ENCODE peak calls at places on chromosomes 1 and 21, in seven cellular contexts. O, C, P, U, L, W and Z are unnamed samples.

GRCh38 chr1:91804546-91805023 is 81.4 kb downstream of the TGFBR3 start:
- DNase-seq in O (no peak), C (peak), P (no peak), U (peak), L (no peak), W (no peak), Z (no peak)

GRCh38 chr21:15841856-15842564 is 112.2 kb downstream of the USP25 start:
- DNase-seq in O (no peak), C (peak), P (peak), U (no peak), L (no peak), W (no peak), Z (no peak)

GRCh38 chr1:91884459-91885290 is 1.3 kb downstream of the TGFBR3 start:
- DNase-seq in O (no peak), C (peak), P (peak), U (no peak), L (peak), W (peak), Z (peak)

GRCh38 chr1:2290171-2290578 is 62.1 kb downstream of the SKI start:
- DNase-seq in O (no peak), C (no peak), P (no peak), U (peak), L (no peak), W (no peak), Z (no peak)

GRCh38 chr1:20413136-20413790 is 72.7 kb downstream of the CAMK2N1 start:
- DNase-seq in O (no peak), C (no peak), P (no peak), U (no peak), L (no peak), W (no peak), Z (no peak)

GRCh38 chr1:71930526-71930925 is 351.8 kb downstream of the NEGR1 start:
- DNase-seq in O (no peak), C (no peak), P (peak), U (no peak), L (no peak), W (no peak), Z (no peak)

GRCh38 chr1:228424685-228425660 is 8.3 kb upstream of the TRIM17 start:
- DNase-seq in O (no peak), C (no peak), P (no peak), U (no peak), L (no peak), W (no peak), Z (no peak)

GRCh38 chr1:180213401-180214177 is 16.5 kb upstream of the LHX4 start:
- DNase-seq in O (no peak), C (no peak), P (no peak), U (peak), L (peak), W (no peak), Z (peak)

GRCh38 chr1:151716771-151717631 is at the start of gene CELF3:
- DNase-seq in O (no peak), C (peak), P (no peak), U (no peak), L (peak), W (peak), Z (peak)

GRCh38 chr1:64654519-64655341 is 90.1 kb upstream of the RAVER2 start:
- DNase-seq in O (no peak), C (no peak), P (peak), U (no peak), L (no peak), W (no peak), Z (no peak)

GRCh38 chr1:213977486-213977842 is 10.3 kb upstream of the PROX1 start:
- DNase-seq in O (no peak), C (no peak), P (no peak), U (no peak), L (no peak), W (no peak), Z (peak)

GRCh38 chr1:82503805-82504204 is 703.1 kb downstream of the ADGRL2 start:
- DNase-seq in O (no peak), C (no peak), P (no peak), U (no peak), L (no peak), W (no peak), Z (no peak)

GRCh38 chr1:232988572-232989040 is 38.2 kb downstream of the NTPCR start:
- DNase-seq in O (no peak), C (no peak), P (peak), U (no peak), L (no peak), W (no peak), Z (no peak)

GRCh38 chr1:196897158-196897828 is 9.4 kb downstream of the CFHR4 start:
- DNase-seq in O (peak), C (no peak), P (no peak), U (no peak), L (peak), W (no peak), Z (peak)

GRCh38 chr1:171127481-171127880 is 36.8 kb downstream of the FMO3 start:
- DNase-seq in O (no peak), C (no peak), P (peak), U (no peak), L (no peak), W (no peak), Z (no peak)

GRCh38 chr21:35614412-35614901 is 445.9 kb downstream of the SETD4 start:
- DNase-seq in O (no peak), C (no peak), P (peak), U (peak), L (no peak), W (no peak), Z (peak)

GRCh38 chr1:63442141-63442475 is 74.7 kb downstream of the ALG6 start:
- DNase-seq in O (no peak), C (no peak), P (peak), U (no peak), L (no peak), W (no peak), Z (no peak)

GRCh38 chr1:6106321-6106731 is 60.6 kb downstream of the KCNAB2 start:
- DNase-seq in O (no peak), C (no peak), P (no peak), U (no peak), L (no peak), W (no peak), Z (no peak)

GRCh38 chr1:244214009-244214967 is 163.2 kb downstream of the ZBTB18 start:
- DNase-seq in O (peak), C (peak), P (peak), U (peak), L (peak), W (no peak), Z (peak)

GRCh38 chr1:213375002-213375401 is 324.0 kb downstream of the RPS6KC1 start:
- DNase-seq in O (no peak), C (no peak), P (no peak), U (no peak), L (no peak), W (no peak), Z (no peak)

GRCh38 chr1:65949230-65949626 is 156.5 kb downstream of the PDE4B start:
- DNase-seq in O (no peak), C (peak), P (no peak), U (no peak), L (no peak), W (no peak), Z (no peak)

GRCh38 chr1:27887215-27888035 is 15.1 kb downstream of the THEMIS2 start:
- DNase-seq in O (no peak), C (no peak), P (no peak), U (no peak), L (no peak), W (no peak), Z (no peak)

GRCh38 chr1:94103608-94104007 is 17.3 kb downstream of the ABCA4 start:
- DNase-seq in O (no peak), C (no peak), P (no peak), U (no peak), L (no peak), W (no peak), Z (no peak)

DNA sequence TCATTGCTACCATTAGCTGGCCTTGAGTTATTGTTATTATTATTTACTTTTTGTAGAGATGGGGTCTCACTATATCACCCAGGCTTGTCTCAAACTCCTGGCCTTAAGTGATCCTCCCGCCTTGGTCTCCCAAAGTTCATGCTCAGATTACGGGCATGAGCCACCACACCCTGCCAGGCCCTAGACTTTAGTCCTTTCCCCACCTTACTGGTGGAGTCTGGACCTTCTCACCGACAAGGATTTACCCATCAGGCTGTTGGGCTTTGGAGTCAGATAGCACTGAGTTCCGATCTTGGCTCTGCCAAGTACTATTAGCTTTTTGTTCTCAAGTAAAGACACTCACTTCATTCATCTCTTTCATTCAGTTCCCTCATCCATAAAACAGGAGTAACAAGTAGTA is 17.2 kb downstream of the CNR2 start:
- DNase-seq in O (no peak), C (no peak), P (no peak), U (no peak), L (no peak), W (no peak), Z (no peak)
- H2BK120ac ChIP-seq in O (no peak), C (no peak), P (no peak), U (no peak), L (no peak), W (no peak), Z (no peak)

GRCh38 chr1:200238311-200238710 is 171.5 kb downstream of the ZNF281 start:
- DNase-seq in O (no peak), C (no peak), P (no peak), U (no peak), L (no peak), W (no peak), Z (no peak)

GRCh38 chr1:200231787-200232222 is 178.0 kb downstream of the ZNF281 start:
- DNase-seq in O (no peak), C (peak), P (peak), U (no peak), L (no peak), W (no peak), Z (no peak)

GRCh38 chr1:200237066-200237465 is 172.8 kb downstream of the ZNF281 start:
- DNase-seq in O (no peak), C (no peak), P (no peak), U (no peak), L (no peak), W (no peak), Z (no peak)

GRCh38 chr1:200233393-200233792 is 176.4 kb downstream of the ZNF281 start:
- DNase-seq in O (no peak), C (peak), P (peak), U (no peak), L (no peak), W (no peak), Z (peak)

DNA sequence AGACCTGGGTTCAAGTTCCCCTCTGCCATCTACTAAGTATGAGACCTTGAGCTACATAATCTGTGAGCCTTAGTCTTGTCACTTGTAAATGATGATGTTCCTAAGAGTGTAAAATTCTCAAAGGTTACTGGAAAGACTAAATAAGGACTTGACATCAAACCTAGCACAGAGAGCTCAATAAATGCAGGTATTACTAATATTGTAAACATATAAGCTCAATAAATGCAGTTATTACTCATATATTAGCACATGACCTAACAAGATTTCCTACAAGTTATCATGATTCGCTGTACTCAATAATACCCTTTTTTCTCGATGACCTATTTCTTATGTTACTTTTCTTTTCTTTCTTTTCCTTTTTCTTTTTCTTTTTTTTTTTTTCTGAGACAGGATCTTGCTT is 174.9 kb downstream of the ZNF281 start:
- DNase-seq in O (no peak), C (no peak), P (no peak), U (no peak), L (no peak), W (no peak), Z (no peak)
- H2BK120ac ChIP-seq in O (no peak), C (peak), P (peak), U (no peak), L (no peak), W (no peak), Z (no peak)

DNA sequence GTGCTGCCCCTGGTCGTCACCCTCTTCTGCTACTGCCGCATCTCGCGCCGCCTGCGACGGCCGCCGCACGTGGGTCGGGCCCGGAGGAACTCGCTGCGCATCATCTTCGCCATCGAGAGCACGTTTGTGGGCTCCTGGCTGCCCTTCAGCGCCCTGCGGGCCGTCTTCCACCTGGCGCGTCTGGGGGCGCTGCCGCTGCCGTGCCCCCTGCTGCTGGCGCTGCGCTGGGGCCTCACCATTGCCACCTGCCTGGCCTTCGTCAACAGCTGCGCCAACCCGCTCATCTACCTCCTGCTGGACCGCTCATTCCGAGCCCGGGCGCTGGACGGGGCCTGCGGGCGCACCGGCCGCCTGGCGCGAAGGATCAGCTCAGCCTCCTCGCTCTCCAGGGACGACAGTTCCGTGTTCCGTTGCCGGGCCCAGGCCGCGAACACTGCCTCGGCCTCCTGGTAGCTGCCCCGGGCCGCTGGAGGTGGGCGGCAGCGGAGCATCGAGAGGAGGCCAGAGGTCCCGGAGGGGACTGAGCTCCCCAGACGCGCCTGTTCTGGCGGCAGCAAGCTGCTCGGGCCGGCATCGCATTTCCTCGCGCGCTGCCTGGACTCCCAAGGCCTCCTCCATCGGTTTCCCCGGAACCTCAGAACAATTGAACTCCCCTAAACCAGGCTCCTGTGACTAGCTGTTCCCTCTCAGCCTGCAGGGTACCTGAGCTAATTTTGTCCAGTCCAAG is 1.1 kb downstream of the GPR25 start:
- DNase-seq in O (no peak), C (no peak), P (no peak), U (no peak), L (peak), W (no peak), Z (no peak)
- H2BK120ac ChIP-seq in O (no peak), C (no peak), P (no peak), U (no peak), L (no peak), W (no peak), Z (no peak)

GRCh38 chr1:237232501-237232900 is 190.5 kb downstream of the RYR2 start:
- DNase-seq in O (no peak), C (no peak), P (no peak), U (no peak), L (peak), W (no peak), Z (peak)

GRCh38 chr1:237235080-237235479 is 193.1 kb downstream of the RYR2 start:
- DNase-seq in O (no peak), C (no peak), P (no peak), U (no peak), L (no peak), W (no peak), Z (no peak)

GRCh38 chr1:237241038-237241437 is 199.1 kb downstream of the RYR2 start:
- DNase-seq in O (no peak), C (no peak), P (no peak), U (no peak), L (no peak), W (no peak), Z (no peak)

GRCh38 chr1:237239248-237239647 is 197.3 kb downstream of the RYR2 start:
- DNase-seq in O (peak), C (no peak), P (no peak), U (no peak), L (peak), W (no peak), Z (peak)

DNA sequence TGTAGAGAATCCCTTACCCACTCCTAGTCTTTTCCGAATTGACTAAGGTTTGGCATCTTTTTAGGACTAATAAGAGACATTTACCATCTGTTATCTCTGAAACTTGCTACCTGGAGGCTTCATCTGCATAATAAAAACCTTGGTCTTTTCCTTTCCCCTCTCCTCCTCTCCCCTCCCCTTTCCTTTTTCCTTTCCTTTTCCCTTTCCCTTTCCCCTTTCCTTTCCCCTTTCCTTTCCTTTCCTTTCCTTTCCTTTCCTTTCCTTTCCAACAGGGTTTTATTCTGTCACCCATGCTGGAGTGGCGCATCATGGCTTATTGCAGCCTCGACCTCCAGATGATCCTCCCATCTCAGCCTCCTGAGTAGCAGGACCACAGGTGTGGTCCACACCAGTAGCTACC is 195.7 kb downstream of the RYR2 start:
- DNase-seq in O (no peak), C (no peak), P (no peak), U (no peak), L (no peak), W (no peak), Z (no peak)
- H2BK120ac ChIP-seq in O (no peak), C (no peak), P (no peak), U (no peak), L (no peak), W (no peak), Z (no peak)

GRCh38 chr1:101136739-101137138 is 100.1 kb upstream of the S1PR1 start:
- DNase-seq in O (no peak), C (peak), P (peak), U (no peak), L (no peak), W (no peak), Z (peak)

GRCh38 chr1:101137144-101138126 is 99.4 kb upstream of the S1PR1 start:
- DNase-seq in O (no peak), C (peak), P (peak), U (no peak), L (no peak), W (no peak), Z (no peak)

GRCh38 chr1:101139130-101139529 is 97.7 kb upstream of the S1PR1 start:
- DNase-seq in O (no peak), C (no peak), P (no peak), U (no peak), L (no peak), W (no peak), Z (peak)

GRCh38 chr1:101142244-101142643 is 94.6 kb upstream of the S1PR1 start:
- DNase-seq in O (no peak), C (no peak), P (no peak), U (no peak), L (no peak), W (no peak), Z (no peak)

DNA sequence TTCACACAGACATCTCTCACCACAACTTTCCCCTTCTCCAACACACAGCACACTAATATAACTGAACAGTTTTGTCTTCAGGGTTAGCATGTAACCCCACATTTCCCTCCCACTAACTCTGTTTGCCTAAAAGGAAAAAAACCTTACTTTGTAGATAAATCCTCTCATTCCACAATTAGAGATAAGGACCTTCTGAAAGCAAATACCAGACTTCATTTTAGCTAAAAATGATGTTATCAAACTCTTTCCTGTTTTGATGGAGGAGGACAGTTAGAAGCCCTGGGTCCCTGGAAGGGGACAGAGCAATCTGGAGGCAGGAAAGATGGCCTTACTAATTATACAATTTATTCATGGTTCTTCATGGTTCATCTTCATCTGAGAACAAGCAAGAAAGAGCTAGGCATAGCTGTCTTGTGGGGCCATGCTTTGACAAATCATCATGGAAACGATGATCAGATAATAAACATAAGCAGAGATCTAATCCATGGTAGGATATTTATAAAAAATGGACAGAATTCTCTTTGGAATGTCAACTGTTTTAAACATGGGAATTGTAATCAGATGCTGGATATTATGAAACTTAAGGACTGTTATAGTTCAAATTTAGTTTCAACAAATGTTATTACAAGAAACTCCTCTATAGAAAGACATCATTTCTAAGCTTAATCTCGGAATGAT is 96.6 kb upstream of the S1PR1 start:
- DNase-seq in O (no peak), C (no peak), P (no peak), U (no peak), L (no peak), W (no peak), Z (no peak)
- H2BK120ac ChIP-seq in O (no peak), C (no peak), P (no peak), U (no peak), L (no peak), W (no peak), Z (no peak)

GRCh38 chr1:234763361-234763760 is 153.4 kb upstream of the IRF2BP2 start:
- DNase-seq in O (no peak), C (no peak), P (no peak), U (no peak), L (no peak), W (no peak), Z (no peak)
- H2BK120ac ChIP-seq in O (no peak), C (no peak), P (peak), U (no peak), L (no peak), W (no peak), Z (no peak)

GRCh38 chr1:19011832-19012231 is 55.4 kb upstream of the IFFO2 start:
- DNase-seq in O (no peak), C (peak), P (no peak), U (peak), L (no peak), W (no peak), Z (peak)

GRCh38 chr1:19015476-19015875 is 59.0 kb upstream of the IFFO2 start:
- DNase-seq in O (no peak), C (no peak), P (no peak), U (no peak), L (no peak), W (no peak), Z (no peak)

GRCh38 chr1:19014765-19015164 is 58.3 kb upstream of the IFFO2 start:
- DNase-seq in O (no peak), C (no peak), P (no peak), U (no peak), L (no peak), W (no peak), Z (no peak)

GRCh38 chr1:19010995-19011696 is 54.7 kb upstream of the IFFO2 start:
- DNase-seq in O (peak), C (peak), P (peak), U (peak), L (peak), W (peak), Z (peak)

GRCh38 chr1:19013826-19014548 is 57.5 kb upstream of the IFFO2 start:
- DNase-seq in O (no peak), C (no peak), P (no peak), U (no peak), L (no peak), W (no peak), Z (no peak)
- H2BK120ac ChIP-seq in O (no peak), C (peak), P (peak), U (peak), L (no peak), W (no peak), Z (no peak)